ENCODE peak calls at places on chromosomes 12 and 14, in ten cellular contexts. T, D, J, S, A, R, N, H, F and X are unnamed samples.

GRCh38 chr12:34625116-34625515 is 602.8 kb downstream of the ALG10 start:
- DNase-seq in R (no peak), D (no peak), S (no peak), N (no peak), F (peak), A (no peak), T (no peak), J (no peak), H (no peak), X (no peak)

GRCh38 chr12:6792522-6793201 is 3.3 kb downstream of the CD4 start:
- DNase-seq in N (no peak), R (no peak), T (no peak), H (peak), J (peak), F (no peak), A (no peak), D (peak), S (peak), X (peak)

GRCh38 chr12:89507015-89507824 is 17.4 kb downstream of the GALNT4 start:
- DNase-seq in A (peak), D (peak), N (no peak), S (no peak), J (no peak), F (no peak), H (no peak), R (no peak), T (no peak), X (no peak)

GRCh38 chr14:99596071-99596627 is 7.9 kb downstream of the CCDC85C start:
- DNase-seq in S (peak), R (no peak), J (no peak), A (peak), F (no peak), N (no peak), H (no peak), T (no peak), D (no peak), X (no peak)

GRCh38 chr14:36518586-36519430 is 1.2 kb downstream of the NKX2-1 start:
- DNase-seq in F (no peak), R (no peak), N (no peak), A (no peak), T (no peak), H (no peak), S (peak), J (no peak), D (peak), X (no peak)

GRCh38 chr14:57933363-57933762 is 67.5 kb upstream of the SLC35F4 start:
- DNase-seq in D (no peak), T (no peak), S (no peak), F (no peak), N (no peak), R (no peak), H (no peak), A (no peak), J (no peak), X (peak)

GRCh38 chr12:95701275-95701674 is 89.3 kb downstream of the NTN4 start:
- DNase-seq in N (no peak), S (no peak), D (no peak), F (peak), A (no peak), H (no peak), R (no peak), J (no peak), T (peak), X (no peak)

GRCh38 chr12:111597731-111598636 is 1.1 kb downstream of the ATXN2 start:
- DNase-seq in R (peak), N (peak), A (peak), F (peak), H (peak), J (peak), D (peak), T (no peak), S (peak), X (peak)

GRCh38 chr14:76376001-76376404 is at the start of gene ESRRB:
- DNase-seq in D (peak), S (no peak), J (peak), N (peak), H (no peak), A (peak), F (peak), R (no peak), T (no peak), X (peak)

GRCh38 chr12:11795910-11796459 is 146.5 kb downstream of the ETV6 start:
- DNase-seq in T (peak), J (no peak), D (peak), H (no peak), R (no peak), A (peak), S (no peak), F (peak), N (no peak), X (no peak)

GRCh38 chr14:105490318-105490571 is 801 bp upstream of the TEDC1 start:
- DNase-seq in T (no peak), S (no peak), N (no peak), F (no peak), H (no peak), R (peak), A (peak), J (no peak), D (no peak), X (no peak)